ENCODE peak calls at places on chromosomes 4 and X, in eight cellular contexts. One of them, this sample, is unnamed.

GRCh38 chr4:35423104-35423503 is 821.2 kb downstream of the ARAP2 start:
- DNase-seq in OCI-LY7: no peak
- DNase-seq in HCT116: no peak
- DNase-seq in PC-3: no peak
- DNase-seq in neural progenitor cell: no peak
- DNase-seq in hepatocyte: no peak
- DNase-seq in GM23248: no peak
- DNase-seq in SK-N-SH: no peak
- DNase-seq in this sample: no peak

GRCh38 chr4:108361886-108362285 is 193.2 kb upstream of the LEF1 start:
- DNase-seq in OCI-LY7: no peak
- DNase-seq in HCT116: no peak
- DNase-seq in PC-3: no peak
- DNase-seq in neural progenitor cell: no peak
- DNase-seq in hepatocyte: no peak
- DNase-seq in GM23248: no peak
- DNase-seq in SK-N-SH: no peak
- DNase-seq in this sample: no peak

GRCh38 chrX:133685806-133686205 is 270.5 kb upstream of the GPC4 start:
- DNase-seq in OCI-LY7: no peak
- DNase-seq in HCT116: no peak
- DNase-seq in PC-3: no peak
- DNase-seq in neural progenitor cell: no peak
- DNase-seq in hepatocyte: no peak
- DNase-seq in GM23248: no peak
- DNase-seq in SK-N-SH: peak; percentile 33
- DNase-seq in this sample: no peak

GRCh38 chrX:155270969-155271368 is 6.7 kb upstream of the RAB39B start:
- DNase-seq in OCI-LY7: no peak
- DNase-seq in HCT116: no peak
- DNase-seq in PC-3: no peak
- DNase-seq in neural progenitor cell: no peak
- DNase-seq in hepatocyte: no peak
- DNase-seq in GM23248: no peak
- DNase-seq in SK-N-SH: no peak
- DNase-seq in this sample: no peak

GRCh38 chrX:30196322-30196721 is 19.0 kb upstream of the MAGEB2 start:
- DNase-seq in OCI-LY7: peak; percentile 0
- DNase-seq in HCT116: peak; percentile 7
- DNase-seq in PC-3: peak; percentile 38
- DNase-seq in neural progenitor cell: peak; percentile 13
- DNase-seq in hepatocyte: peak; percentile 37
- DNase-seq in GM23248: peak; percentile 15
- DNase-seq in SK-N-SH: peak; percentile 32
- DNase-seq in this sample: peak; percentile 17

GRCh38 chrX:115138040-115138439 is 51.2 kb upstream of the RBMXL3 start:
- DNase-seq in OCI-LY7: no peak
- DNase-seq in HCT116: no peak
- DNase-seq in PC-3: no peak
- DNase-seq in neural progenitor cell: peak; percentile 8
- DNase-seq in hepatocyte: no peak
- DNase-seq in GM23248: no peak
- DNase-seq in SK-N-SH: no peak
- DNase-seq in this sample: no peak

GRCh38 chr4:76984127-76984526 is 34.6 kb downstream of the SEPTIN11 start:
- DNase-seq in OCI-LY7: peak; percentile 9
- DNase-seq in HCT116: no peak
- DNase-seq in PC-3: peak; percentile 21
- DNase-seq in neural progenitor cell: no peak
- DNase-seq in hepatocyte: no peak
- DNase-seq in GM23248: peak; percentile 74
- DNase-seq in SK-N-SH: peak; percentile 39
- DNase-seq in this sample: peak; percentile 85

GRCh38 chr4:182144621-182145359 is 98.4 kb upstream of the TENM3 start:
- DNase-seq in OCI-LY7: no peak
- DNase-seq in HCT116: no peak
- DNase-seq in PC-3: no peak
- DNase-seq in neural progenitor cell: peak; percentile 53
- DNase-seq in hepatocyte: peak; percentile 75
- DNase-seq in GM23248: peak; percentile 33
- DNase-seq in SK-N-SH: peak; percentile 84
- DNase-seq in this sample: peak; percentile 51

DNA sequence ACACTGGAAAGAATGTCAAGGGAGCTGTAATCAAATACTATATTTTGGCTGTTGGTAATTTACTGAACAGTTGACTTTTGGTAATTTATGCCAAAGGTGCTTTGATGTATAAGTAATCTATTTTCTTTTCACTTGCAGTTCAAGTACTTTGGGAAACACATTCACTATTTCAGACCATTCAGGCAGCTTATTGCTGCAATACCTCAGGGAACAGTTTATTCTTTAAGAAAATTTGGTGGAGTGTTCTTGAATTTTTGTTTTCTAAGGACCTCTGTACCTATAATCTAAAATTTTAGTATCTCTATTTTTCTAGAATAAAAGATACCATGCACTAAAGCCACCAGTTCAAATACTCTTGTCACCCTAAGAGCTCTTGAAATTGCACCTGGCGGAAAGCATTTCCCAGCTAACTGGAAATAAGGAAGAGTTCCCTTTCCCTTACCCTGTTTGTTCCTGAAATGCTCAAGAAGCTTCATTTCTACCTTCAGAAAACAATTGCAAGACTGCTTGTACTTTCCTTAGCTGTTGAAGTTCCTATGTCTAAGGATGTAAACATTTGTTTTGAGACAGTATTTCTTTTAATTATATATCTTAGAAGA is 633.5 kb upstream of the FAT1 start:
- DNase-seq in OCI-LY7: no peak
- DNase-seq in HCT116: no peak
- DNase-seq in PC-3: no peak
- DNase-seq in neural progenitor cell: no peak
- DNase-seq in hepatocyte: no peak
- DNase-seq in GM23248: no peak
- DNase-seq in SK-N-SH: no peak
- DNase-seq in this sample: no peak
- TF ChIP-seq EZH2phosphoT487 in OCI-LY7: no peak
- TF ChIP-seq EZH2phosphoT487 in HCT116: no peak
- TF ChIP-seq EZH2phosphoT487 in PC-3: no peak
- TF ChIP-seq EZH2phosphoT487 in neural progenitor cell: no peak
- TF ChIP-seq EZH2phosphoT487 in hepatocyte: no peak
- TF ChIP-seq EZH2phosphoT487 in GM23248: no peak
- TF ChIP-seq EZH2phosphoT487 in SK-N-SH: no peak
- TF ChIP-seq EZH2phosphoT487 in this sample: no peak

GRCh38 chr4:69493515-69493914 is 2.2 kb downstream of the UGT2B4 start:
- DNase-seq in OCI-LY7: no peak
- DNase-seq in HCT116: no peak
- DNase-seq in PC-3: no peak
- DNase-seq in neural progenitor cell: no peak
- DNase-seq in hepatocyte: no peak
- DNase-seq in GM23248: no peak
- DNase-seq in SK-N-SH: no peak
- DNase-seq in this sample: no peak
- TF ChIP-seq EZH2phosphoT487 in OCI-LY7: no peak
- TF ChIP-seq EZH2phosphoT487 in HCT116: no peak
- TF ChIP-seq EZH2phosphoT487 in PC-3: no peak
- TF ChIP-seq EZH2phosphoT487 in neural progenitor cell: no peak
- TF ChIP-seq EZH2phosphoT487 in hepatocyte: no peak
- TF ChIP-seq EZH2phosphoT487 in GM23248: no peak
- TF ChIP-seq EZH2phosphoT487 in SK-N-SH: no peak
- TF ChIP-seq EZH2phosphoT487 in this sample: no peak

GRCh38 chr4:98314791-98315565 is 53.8 kb downstream of the RAP1GDS1 start:
- DNase-seq in OCI-LY7: no peak
- DNase-seq in HCT116: no peak
- DNase-seq in PC-3: no peak
- DNase-seq in neural progenitor cell: no peak
- DNase-seq in hepatocyte: no peak
- DNase-seq in GM23248: peak; percentile 44
- DNase-seq in SK-N-SH: no peak
- DNase-seq in this sample: no peak

GRCh38 chr4:98318521-98318920 is 57.3 kb downstream of the RAP1GDS1 start:
- DNase-seq in OCI-LY7: no peak
- DNase-seq in HCT116: no peak
- DNase-seq in PC-3: no peak
- DNase-seq in neural progenitor cell: no peak
- DNase-seq in hepatocyte: no peak
- DNase-seq in GM23248: no peak
- DNase-seq in SK-N-SH: no peak
- DNase-seq in this sample: no peak

DNA sequence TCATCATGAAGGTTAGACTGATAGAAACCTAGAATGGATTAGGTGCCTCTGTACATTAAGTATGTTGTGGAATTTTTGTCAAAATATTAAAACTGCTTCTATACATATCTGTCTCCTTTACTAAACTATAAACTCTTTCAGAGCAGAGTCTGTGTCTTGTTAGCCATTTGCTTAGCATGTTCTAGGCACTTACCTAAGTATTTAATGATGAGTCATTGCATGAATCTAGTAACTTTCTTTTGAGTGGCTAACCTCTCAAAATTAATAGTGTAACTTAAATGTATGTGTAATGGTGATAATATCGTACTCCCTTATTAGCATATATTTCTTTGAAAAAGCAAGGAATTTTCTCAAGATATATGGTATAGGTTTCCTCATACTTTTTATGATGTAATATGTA is 57.8 kb downstream of the RAP1GDS1 start:
- DNase-seq in OCI-LY7: no peak
- DNase-seq in HCT116: no peak
- DNase-seq in PC-3: no peak
- DNase-seq in neural progenitor cell: no peak
- DNase-seq in hepatocyte: no peak
- DNase-seq in GM23248: no peak
- DNase-seq in SK-N-SH: no peak
- DNase-seq in this sample: no peak
- TF ChIP-seq EZH2phosphoT487 in OCI-LY7: no peak
- TF ChIP-seq EZH2phosphoT487 in HCT116: no peak
- TF ChIP-seq EZH2phosphoT487 in PC-3: no peak
- TF ChIP-seq EZH2phosphoT487 in neural progenitor cell: no peak
- TF ChIP-seq EZH2phosphoT487 in hepatocyte: no peak
- TF ChIP-seq EZH2phosphoT487 in GM23248: no peak
- TF ChIP-seq EZH2phosphoT487 in SK-N-SH: no peak
- TF ChIP-seq EZH2phosphoT487 in this sample: no peak

GRCh38 chrX:40996886-40997530 is 88.2 kb upstream of the USP9X start:
- DNase-seq in OCI-LY7: peak; percentile 76
- DNase-seq in HCT116: peak; percentile 42
- DNase-seq in PC-3: peak; percentile 55
- DNase-seq in neural progenitor cell: peak; percentile 46
- DNase-seq in hepatocyte: peak; percentile 78
- DNase-seq in GM23248: peak; percentile 66
- DNase-seq in SK-N-SH: peak; percentile 44
- DNase-seq in this sample: no peak
- TF ChIP-seq EZH2phosphoT487 in OCI-LY7: no peak
- TF ChIP-seq EZH2phosphoT487 in HCT116: no peak
- TF ChIP-seq EZH2phosphoT487 in PC-3: no peak
- TF ChIP-seq EZH2phosphoT487 in neural progenitor cell: no peak
- TF ChIP-seq EZH2phosphoT487 in hepatocyte: no peak
- TF ChIP-seq EZH2phosphoT487 in GM23248: no peak
- TF ChIP-seq EZH2phosphoT487 in SK-N-SH: no peak
- TF ChIP-seq EZH2phosphoT487 in this sample: no peak

DNA sequence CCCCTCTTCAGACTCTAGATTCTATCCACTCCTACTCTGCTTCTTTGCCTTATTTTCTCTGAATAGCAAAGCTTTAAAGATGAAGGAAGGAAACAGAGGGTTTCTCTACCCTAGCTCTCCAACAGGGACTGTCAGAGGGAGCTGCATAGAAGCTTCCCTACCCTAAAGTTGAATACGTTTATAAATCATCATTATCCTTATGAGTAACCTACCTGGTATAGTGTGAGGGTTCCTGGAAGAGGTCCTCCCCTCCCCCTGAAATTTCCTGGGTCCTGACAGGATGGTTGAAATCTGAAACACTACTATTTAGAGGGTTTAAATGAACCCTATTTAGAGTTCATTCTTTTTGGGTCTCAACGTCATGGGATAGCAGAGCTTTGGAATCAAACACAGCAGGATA is 187.0 kb upstream of the RBPJ start:
- DNase-seq in OCI-LY7: no peak
- DNase-seq in HCT116: no peak
- DNase-seq in PC-3: no peak
- DNase-seq in neural progenitor cell: no peak
- DNase-seq in hepatocyte: no peak
- DNase-seq in GM23248: no peak
- DNase-seq in SK-N-SH: no peak
- DNase-seq in this sample: no peak
- TF ChIP-seq EZH2phosphoT487 in OCI-LY7: no peak
- TF ChIP-seq EZH2phosphoT487 in HCT116: no peak
- TF ChIP-seq EZH2phosphoT487 in PC-3: no peak
- TF ChIP-seq EZH2phosphoT487 in neural progenitor cell: no peak
- TF ChIP-seq EZH2phosphoT487 in hepatocyte: no peak
- TF ChIP-seq EZH2phosphoT487 in GM23248: no peak
- TF ChIP-seq EZH2phosphoT487 in SK-N-SH: no peak
- TF ChIP-seq EZH2phosphoT487 in this sample: no peak

GRCh38 chrX:57104921-57105398 is 16.4 kb downstream of the SPIN2B start:
- DNase-seq in OCI-LY7: no peak
- DNase-seq in HCT116: no peak
- DNase-seq in PC-3: no peak
- DNase-seq in neural progenitor cell: peak; percentile 2
- DNase-seq in hepatocyte: no peak
- DNase-seq in GM23248: no peak
- DNase-seq in SK-N-SH: no peak
- DNase-seq in this sample: no peak

GRCh38 chrX:57103489-57103888 is 17.9 kb downstream of the SPIN2B start:
- DNase-seq in OCI-LY7: no peak
- DNase-seq in HCT116: no peak
- DNase-seq in PC-3: no peak
- DNase-seq in neural progenitor cell: no peak
- DNase-seq in hepatocyte: no peak
- DNase-seq in GM23248: no peak
- DNase-seq in SK-N-SH: no peak
- DNase-seq in this sample: no peak

GRCh38 chrX:57104406-57104805 is 16.9 kb downstream of the SPIN2B start:
- DNase-seq in OCI-LY7: no peak
- DNase-seq in HCT116: no peak
- DNase-seq in PC-3: no peak
- DNase-seq in neural progenitor cell: no peak
- DNase-seq in hepatocyte: no peak
- DNase-seq in GM23248: no peak
- DNase-seq in SK-N-SH: no peak
- DNase-seq in this sample: no peak
- TF ChIP-seq EZH2phosphoT487 in OCI-LY7: no peak
- TF ChIP-seq EZH2phosphoT487 in HCT116: no peak
- TF ChIP-seq EZH2phosphoT487 in PC-3: no peak
- TF ChIP-seq EZH2phosphoT487 in neural progenitor cell: no peak
- TF ChIP-seq EZH2phosphoT487 in hepatocyte: no peak
- TF ChIP-seq EZH2phosphoT487 in GM23248: no peak
- TF ChIP-seq EZH2phosphoT487 in SK-N-SH: no peak
- TF ChIP-seq EZH2phosphoT487 in this sample: no peak

GRCh38 chrX:40663880-40664630 is 16.7 kb upstream of the CXorf38 start:
- DNase-seq in OCI-LY7: no peak
- DNase-seq in HCT116: no peak
- DNase-seq in PC-3: peak; percentile 36
- DNase-seq in neural progenitor cell: peak; percentile 56
- DNase-seq in hepatocyte: peak; percentile 39
- DNase-seq in GM23248: peak; percentile 52
- DNase-seq in SK-N-SH: peak; percentile 26
- DNase-seq in this sample: no peak

GRCh38 chrX:40663078-40663740 is 15.8 kb upstream of the CXorf38 start:
- DNase-seq in OCI-LY7: no peak
- DNase-seq in HCT116: no peak
- DNase-seq in PC-3: no peak
- DNase-seq in neural progenitor cell: no peak
- DNase-seq in hepatocyte: no peak
- DNase-seq in GM23248: no peak
- DNase-seq in SK-N-SH: no peak
- DNase-seq in this sample: no peak

GRCh38 chrX:40660381-40660780 is 13.0 kb upstream of the CXorf38 start:
- DNase-seq in OCI-LY7: no peak
- DNase-seq in HCT116: no peak
- DNase-seq in PC-3: no peak
- DNase-seq in neural progenitor cell: no peak
- DNase-seq in hepatocyte: no peak
- DNase-seq in GM23248: no peak
- DNase-seq in SK-N-SH: no peak
- DNase-seq in this sample: no peak

GRCh38 chrX:40661489-40661888 is 14.1 kb upstream of the CXorf38 start:
- DNase-seq in OCI-LY7: no peak
- DNase-seq in HCT116: no peak
- DNase-seq in PC-3: no peak
- DNase-seq in neural progenitor cell: no peak
- DNase-seq in hepatocyte: no peak
- DNase-seq in GM23248: no peak
- DNase-seq in SK-N-SH: no peak
- DNase-seq in this sample: no peak
- TF ChIP-seq EZH2phosphoT487 in OCI-LY7: no peak
- TF ChIP-seq EZH2phosphoT487 in HCT116: no peak
- TF ChIP-seq EZH2phosphoT487 in PC-3: no peak
- TF ChIP-seq EZH2phosphoT487 in neural progenitor cell: no peak
- TF ChIP-seq EZH2phosphoT487 in hepatocyte: no peak
- TF ChIP-seq EZH2phosphoT487 in GM23248: no peak
- TF ChIP-seq EZH2phosphoT487 in SK-N-SH: no peak
- TF ChIP-seq EZH2phosphoT487 in this sample: no peak

This sample was measured in MM.1S.